ENCODE peak calls at places on chromosomes 6 and 20, in four cellular contexts. G is GM23338, A is astrocyte, Z is fibroblast of lung. B is an unnamed sample. For H3K4me1, the result is how much of the 10 kb centered on the place peaks cover.

GRCh38 chr6:131764350-131764749 is 43.5 kb upstream of the ENPP1 start:
- DNase-seq in Z (peak), G (no peak), A (no peak), B (no peak)

GRCh38 chr6:144285798-144286502 is 815 bp downstream of the UTRN start:
- DNase-seq in A (peak), Z (peak), G (peak), B (peak)

GRCh38 chr20:61343934-61344333 is 91.9 kb downstream of the CDH4 start:
- DNase-seq in G (no peak), Z (no peak), A (no peak), B (no peak)

GRCh38 chr6:112802154-112802553 is 455.0 kb downstream of the RFPL4B start:
- DNase-seq in G (no peak), Z (peak), A (peak), B (peak)

GRCh38 chr6:73942581-73942980 is 246.6 kb downstream of the CD109 start:
- DNase-seq in Z (peak), A (peak), G (peak), B (no peak)

GRCh38 chr6:91681341-91681740 is 1094.5 kb upstream of the MAP3K7 start:
- DNase-seq in A (no peak), G (no peak), Z (no peak), B (no peak)

GRCh38 chr6:16752206-16752867 is 8.9 kb downstream of the ATXN1 start:
- DNase-seq in G (no peak), Z (peak), A (peak), B (peak)

GRCh38 chr6:109455161-109455501 is 441 bp downstream of the MICAL1 start:
- DNase-seq in A (no peak), Z (peak), G (peak), B (peak)

GRCh38 chr20:42447270-42447669 is 742.4 kb downstream of the PTPRT start:
- DNase-seq in Z (no peak), A (no peak), G (no peak), B (no peak)

GRCh38 chr20:15122613-15123012 is 785.2 kb upstream of the FLRT3 start:
- DNase-seq in Z (no peak), G (no peak), A (no peak), B (no peak)

GRCh38 chr20:23995905-23996666 is 7.5 kb upstream of the GGTLC1 start:
- DNase-seq in A (no peak), Z (peak), G (peak), B (peak)

GRCh38 chr6:123546537-123546936 is 90.2 kb downstream of the TRDN start:
- DNase-seq in Z (no peak), A (no peak), G (no peak), B (no peak)

GRCh38 chr6:29631860-29632731 is 887 bp downstream of the GABBR1 start:
- DNase-seq in G (peak), A (peak), Z (peak), B (peak)

GRCh38 chr6:112144145-112144926 is 56.9 kb downstream of the FAM229B start:
- DNase-seq in G (no peak), A (no peak), Z (no peak), B (no peak)

GRCh38 chr20:53837126-53837826 is 233.1 kb downstream of the BCAS1 start:
- DNase-seq in Z (no peak), G (no peak), A (no peak), B (no peak)

GRCh38 chr20:59765599-59766177 is 161.3 kb downstream of the PHACTR3 start:
- DNase-seq in A (no peak), G (peak), Z (no peak), B (no peak)

GRCh38 chr20:34558320-34559202 is at the start of gene MAP1LC3A:
- DNase-seq in A (peak), Z (peak), G (peak), B (peak)

GRCh38 chr6:130513770-130514169 is 148.0 kb downstream of the TMEM200A start:
- DNase-seq in Z (peak), A (peak), G (no peak), B (no peak)

GRCh38 chr6:80690611-80691090 is 584.2 kb downstream of the BCKDHB start:
- DNase-seq in Z (peak), G (no peak), A (peak), B (no peak)

GRCh38 chr6:20644667-20645370 is 110.6 kb downstream of the CDKAL1 start:
- DNase-seq in Z (no peak), G (no peak), A (peak), B (no peak)

GRCh38 chr6:74369556-74369993 is 673.6 kb downstream of the CD109 start:
- DNase-seq in G (no peak), A (peak), Z (peak), B (peak)

GRCh38 chr6:38715016-38715809 is at the start of gene DNAH8:
- DNase-seq in A (no peak), Z (no peak), G (peak), B (no peak)

GRCh38 chr20:10667560-10668167 is 6.1 kb downstream of the JAG1 start:
- DNase-seq in A (no peak), Z (no peak), G (no peak), B (no peak)

GRCh38 chr6:42294759-42295158 is 77.1 kb upstream of the MRPS10 start:
- DNase-seq in Z (peak), G (no peak), A (peak), B (peak)

GRCh38 chr6:135054238-135054574 is 416 bp downstream of the HBS1L start:
- DNase-seq in A (no peak), G (no peak), Z (no peak), B (no peak)

GRCh38 chr6:26524722-26525360 is 13.3 kb upstream of the HMGN4 start:
- DNase-seq in Z (no peak), A (no peak), G (no peak), B (no peak)

GRCh38 chr6:136087986-136088385 is 162.1 kb downstream of the MTFR2 start:
- DNase-seq in Z (peak), A (peak), G (no peak), B (no peak)

GRCh38 chr6:22877946-22878705 is 308.8 kb downstream of the HDGFL1 start:
- DNase-seq in A (peak), G (peak), Z (peak), B (no peak)

GRCh38 chr20:2871111-2871465 is 2.2 kb upstream of the PTPRA start:
- DNase-seq in G (no peak), A (no peak), Z (peak), B (peak)

GRCh38 chr6:99605074-99605726 is 1.4 kb upstream of the PRDM13 start:
- DNase-seq in G (peak), A (no peak), Z (no peak), B (no peak)

GRCh38 chr6:15368186-15368585 is 122.3 kb downstream of the JARID2 start:
- DNase-seq in G (no peak), Z (no peak), A (no peak), B (no peak)

GRCh38 chr6:134342972-134343371 is 25.1 kb upstream of the SGK1 start:
- DNase-seq in Z (no peak), A (no peak), G (no peak), B (no peak)

GRCh38 chr6:160919713-160920112 is 71.9 kb upstream of the MAP3K4 start:
- DNase-seq in G (no peak), Z (peak), A (peak), B (no peak)

GRCh38 chr20:53897884-53898557 is 172.4 kb downstream of the BCAS1 start:
- DNase-seq in Z (no peak), A (no peak), G (no peak), B (peak)

GRCh38 chr6:159125014-159125609 is 44.1 kb upstream of the FNDC1 start:
- DNase-seq in A (no peak), G (no peak), Z (no peak), B (no peak)

GRCh38 chr20:17859002-17859615 is 109.5 kb downstream of the SNX5 start:
- DNase-seq in G (no peak), Z (no peak), A (no peak), B (no peak)

GRCh38 chr20:1894471-1894950 is 696 bp upstream of the SIRPA start:
- DNase-seq in Z (peak), G (no peak), A (peak), B (peak)

GRCh38 chr6:39224523-39225182 is 4.6 kb downstream of the KCNK5 start:
- DNase-seq in A (no peak), G (no peak), Z (no peak), B (no peak)

GRCh38 chr6:131979515-131980337 is 28.6 kb upstream of the CCN2 start:
- DNase-seq in G (no peak), A (peak), Z (peak), B (peak)

GRCh38 chr20:54061106-54061881 is 9.1 kb downstream of the BCAS1 start:
- DNase-seq in Z (peak), G (no peak), A (peak), B (no peak)

GRCh38 chr6:56734334-56734733 is 91.6 kb upstream of the DST start:
- DNase-seq in G (no peak), A (no peak), Z (no peak), B (no peak)

GRCh38 chr6:56736804-56737203 is 94.1 kb upstream of the DST start:
- DNase-seq in G (no peak), Z (no peak), A (no peak), B (no peak)

GRCh38 chr6:56732517-56732916 is 89.8 kb upstream of the DST start:
- DNase-seq in A (no peak), G (no peak), Z (peak), B (peak)

GRCh38 chr6:56730663-56731529 is 88.2 kb upstream of the DST start:
- DNase-seq in A (peak), Z (peak), G (no peak), B (peak)

DNA sequence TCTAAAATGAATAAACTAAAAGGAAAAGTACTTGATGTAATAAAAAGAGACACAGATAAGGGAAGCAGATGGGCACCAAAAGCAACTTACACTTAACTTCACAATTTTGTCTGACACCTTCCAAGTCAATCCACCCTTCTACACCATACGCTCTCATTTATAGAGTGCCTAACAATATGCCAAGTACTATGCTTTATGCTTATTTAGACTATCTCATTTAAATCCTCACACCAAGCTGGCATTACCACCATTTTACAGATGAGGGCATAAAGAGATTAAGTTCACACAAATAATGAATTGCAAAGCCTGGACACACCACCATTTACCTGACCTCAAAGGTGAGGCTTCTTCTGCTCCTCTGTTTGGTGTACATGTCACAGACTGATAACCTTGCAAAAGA is 90.6 kb upstream of the DST start:
- DNase-seq in Z (no peak), G (no peak), A (no peak), B (no peak)
- H3K4me1 ChIP-seq in Z (under half), G (under half), A (under half), B (under half)

GRCh38 chr6:54899442-54899841 is 52.9 kb downstream of the FAM83B start:
- DNase-seq in G (no peak), A (no peak), Z (no peak), B (no peak)
- H2AFZ ChIP-seq in G (no peak), A (no peak), Z (no peak), B (no peak)

GRCh38 chr20:46011631-46012482 is 3.1 kb downstream of the MMP9 start:
- DNase-seq in G (peak), Z (peak), A (no peak), B (peak)
- TF ChIP-seq EZH2 in G (no peak), Z (no peak), A (no peak), B (no peak)

GRCh38 chr6:53340536-53340935 is 8.2 kb downstream of the ELOVL5 start:
- DNase-seq in G (no peak), A (no peak), Z (no peak), B (no peak)

GRCh38 chr6:53336070-53336469 is 12.7 kb downstream of the ELOVL5 start:
- DNase-seq in Z (no peak), A (no peak), G (no peak), B (no peak)

GRCh38 chr6:53335224-53335994 is 13.3 kb downstream of the ELOVL5 start:
- DNase-seq in A (no peak), Z (no peak), G (peak), B (no peak)

GRCh38 chr6:53339424-53339823 is 9.3 kb downstream of the ELOVL5 start:
- DNase-seq in Z (no peak), G (no peak), A (no peak), B (no peak)

DNA sequence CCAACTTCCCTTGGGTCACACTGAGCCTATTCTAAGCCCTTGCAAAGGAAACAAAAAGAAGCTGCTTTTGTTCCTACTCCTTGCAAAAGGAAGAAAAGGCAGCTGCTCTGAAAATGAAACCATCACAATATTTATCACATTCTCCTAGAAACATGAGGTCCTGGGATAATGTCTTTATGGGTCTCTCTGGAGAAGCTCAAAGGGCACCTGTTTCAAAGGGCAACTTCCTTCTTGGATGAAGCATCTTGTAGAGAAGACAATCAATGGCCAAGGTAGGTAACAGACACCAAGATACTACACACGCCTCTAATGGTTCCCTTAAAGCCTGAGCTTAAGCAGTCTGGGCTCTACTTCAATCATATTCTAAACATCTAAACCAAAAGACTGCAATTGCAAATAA is 10.4 kb downstream of the ELOVL5 start:
- DNase-seq in Z (no peak), G (no peak), A (no peak), B (no peak)
- H3K4me1 ChIP-seq in Z (under half), G (under half), A (under half), B (under half)